ENCODE peak calls at places on chromosomes 3 and 15, in ten cellular contexts. C is GM23338; Q is kidney; E is caudate nucleus; V is activated naive CD8-positive, alpha-beta T cell treated with anti-CD3 and anti-CD28 coated beads, Interleukin-2, amount 50 U/mL, for 24 hours; L is stimulated activated CD4-positive, alpha-beta T cell treated with anti-CD3 and anti-CD28 coated beads, Interleukin-1b, Interleukin-23, amount 100 ng/mL, for 4 hours; U is ovary; Y is thyroid gland; M is transverse colon; G is uterus. P is an unnamed sample.

GRCh38 chr3:148711981-148712666 is 14.4 kb downstream of the AGTR1 start:
- DNase-seq in G (no peak), L (no peak), M (no peak), Y (no peak), Q (no peak), C (no peak), V (no peak), U (no peak), E (no peak), P (no peak)

GRCh38 chr3:59256233-59256632 is 206.4 kb upstream of the CFAP20DC start:
- DNase-seq in M (no peak), Y (no peak), U (no peak), C (no peak), G (no peak), E (no peak), Q (no peak), L (no peak), V (no peak), P (no peak)

GRCh38 chr3:172846103-172846561 is 95.6 kb downstream of the ECT2 start:
- DNase-seq in Y (no peak), V (no peak), E (no peak), L (no peak), C (no peak), U (no peak), G (no peak), M (no peak), Q (no peak), P (no peak)

GRCh38 chr3:146542968-146543367 is 1.4 kb downstream of the PLSCR1 start:
- DNase-seq in C (no peak), E (no peak), Q (no peak), M (no peak), G (no peak), V (no peak), L (no peak), U (no peak), Y (no peak), P (no peak)

GRCh38 chr3:32438596-32439344 is 47.1 kb downstream of the CMTM7 start:
- DNase-seq in G (no peak), Y (no peak), M (no peak), V (no peak), L (no peak), C (no peak), E (no peak), U (no peak), Q (no peak), P (no peak)

GRCh38 chr3:150062492-150062891 is 91.8 kb upstream of the PFN2 start:
- DNase-seq in E (no peak), C (no peak), Y (no peak), U (no peak), Q (no peak), L (no peak), G (no peak), M (no peak), V (no peak), P (no peak)

GRCh38 chr3:171177056-171177455 is 150.5 kb upstream of the SLC2A2 start:
- DNase-seq in M (no peak), V (no peak), E (peak), L (no peak), C (no peak), Y (no peak), Q (no peak), G (no peak), U (no peak), P (no peak)

GRCh38 chr3:66206806-66207205 is 14.0 kb upstream of the SLC25A26 start:
- DNase-seq in U (no peak), G (no peak), E (no peak), L (no peak), C (peak), Y (no peak), M (no peak), Q (no peak), V (no peak), P (no peak)

GRCh38 chr3:175916151-175916946 is 1057.2 kb downstream of the NAALADL2 start:
- DNase-seq in L (no peak), Q (no peak), Y (no peak), U (no peak), C (no peak), E (no peak), M (no peak), G (no peak), V (no peak), P (no peak)

GRCh38 chr3:132554437-132554836 is 42.6 kb upstream of the ACKR4 start:
- DNase-seq in E (no peak), G (no peak), L (no peak), V (no peak), Q (no peak), Y (peak), C (no peak), U (no peak), M (no peak), P (no peak)

GRCh38 chr3:5690490-5690889 is 503.0 kb downstream of the EDEM1 start:
- DNase-seq in Q (no peak), L (no peak), E (no peak), G (no peak), V (no peak), M (no peak), U (no peak), Y (no peak), C (no peak), P (no peak)

GRCh38 chr15:56251315-56252091 is 7.8 kb upstream of the RFX7 start:
- DNase-seq in U (no peak), M (no peak), G (no peak), V (no peak), E (no peak), L (no peak), C (no peak), Y (no peak), Q (no peak), P (no peak)